ENCODE peak calls at places on chromosomes 1 and 21, in six cellular contexts. Z, W, M, E, S and X are unnamed samples.

GRCh38 chr1:31822766-31823165 is 6.9 kb upstream of the SPOCD1 start:
- DNase-seq in Z (no peak), E (no peak), S (no peak), M (no peak), W (no peak), X (no peak)

GRCh38 chr21:44380876-44381275 is 27.5 kb downstream of the TRPM2 start:
- DNase-seq in Z (no peak), M (no peak), E (no peak), W (no peak), S (no peak), X (no peak)

GRCh38 chr1:6825828-6826227 is 40.6 kb downstream of the CAMTA1 start:
- DNase-seq in M (no peak), E (no peak), Z (no peak), W (no peak), S (peak; percentile 36), X (no peak)

GRCh38 chr1:100353988-100354387 is 1.7 kb downstream of the CDC14A start:
- DNase-seq in Z (peak; percentile 82), M (no peak), S (peak; percentile 31), E (no peak), W (peak; percentile 11), X (no peak)

GRCh38 chr1:101284021-101284420 is 47.2 kb downstream of the S1PR1 start:
- DNase-seq in E (no peak), M (no peak), Z (no peak), S (no peak), W (no peak), X (no peak)

GRCh38 chr21:36395353-36396111 is 10.3 kb downstream of the CHAF1B start:
- DNase-seq in E (no peak), S (no peak), W (no peak), Z (no peak), M (no peak), X (no peak)

GRCh38 chr1:41169066-41169798 is 72.9 kb downstream of the SCMH1 start:
- DNase-seq in W (no peak), Z (no peak), M (no peak), E (no peak), S (no peak), X (no peak)

GRCh38 chr1:113396585-113396984 is 6.3 kb downstream of the MAGI3 start:
- DNase-seq in S (peak; percentile 20), W (peak; percentile 70), M (no peak), E (no peak), Z (no peak), X (no peak)

GRCh38 chr1:95284420-95284819 is 50.4 kb downstream of the RWDD3 start:
- DNase-seq in S (no peak), W (no peak), E (no peak), M (no peak), Z (no peak), X (no peak)

GRCh38 chr21:45886610-45887026 is 95.0 kb upstream of the COL6A1 start:
- DNase-seq in S (no peak), W (no peak), Z (no peak), M (no peak), E (no peak), X (no peak)

GRCh38 chr21:39451332-39452206 is at the start of gene SH3BGR:
- DNase-seq in W (no peak), M (peak; percentile 75), S (no peak), Z (no peak), E (no peak), X (no peak)

GRCh38 chr1:153679337-153680119 is 1.0 kb downstream of the NPR1 start:
- DNase-seq in M (no peak), Z (no peak), E (no peak), W (peak; percentile 30), S (peak; percentile 56), X (no peak)

GRCh38 chr1:39076127-39076798 is 50.1 kb downstream of the NDUFS5 start:
- DNase-seq in M (no peak), E (no peak), W (no peak), S (no peak), Z (peak; percentile 81), X (no peak)

GRCh38 chr1:181258971-181259745 is 170.7 kb downstream of the IER5 start:
- DNase-seq in W (no peak), E (no peak), Z (no peak), M (no peak), S (no peak), X (no peak)

GRCh38 chr1:181260994-181261393 is 172.5 kb downstream of the IER5 start:
- DNase-seq in E (no peak), Z (no peak), S (no peak), W (no peak), M (no peak), X (no peak)

GRCh38 chr1:181257117-181257516 is 168.6 kb downstream of the IER5 start:
- DNase-seq in Z (no peak), S (no peak), E (peak; percentile 35), W (no peak), M (no peak), X (no peak)

GRCh38 chr1:181262069-181262468 is 173.6 kb downstream of the IER5 start:
- DNase-seq in E (no peak), S (no peak), M (no peak), W (no peak), Z (no peak), X (no peak)

DNA sequence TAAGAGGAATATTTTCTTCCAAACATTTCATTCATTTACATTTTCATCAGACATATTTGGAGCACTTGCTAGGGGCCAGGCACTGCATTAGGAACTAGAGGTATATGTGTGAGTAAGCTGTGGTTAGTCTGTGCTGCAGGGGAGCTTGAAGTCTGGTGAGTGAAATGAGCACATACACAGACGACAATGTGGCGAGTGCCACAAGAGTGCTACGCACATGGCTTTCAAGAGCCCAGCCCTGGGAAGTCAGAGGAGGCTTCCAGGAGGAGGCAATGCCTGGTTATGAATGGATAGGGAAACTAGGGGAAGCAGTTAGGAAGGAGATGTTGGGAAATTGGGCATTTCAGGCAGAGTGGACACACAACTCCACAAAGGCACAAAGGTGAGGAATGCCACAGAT is 171.8 kb downstream of the IER5 start:
- DNase-seq in E (no peak), S (no peak), Z (no peak), M (no peak), W (no peak), X (no peak)
- TF ChIP-seq CTCF in E (no peak), S (no peak), Z (no peak), M (no peak), W (no peak), X (no peak)

GRCh38 chr1:109559995-109560394 is 11.6 kb downstream of the GNAI3 start:
- DNase-seq in S (no peak), Z (no peak), W (no peak), E (no peak), M (no peak), X (no peak)
- TF ChIP-seq MYC in S (no peak), Z (no peak), W (no peak), E (no peak), M (no peak), X (no peak)

GRCh38 chr1:108560143-108560429 is 186 bp downstream of the EEIG2 start:
- DNase-seq in M (no peak), S (no peak), Z (no peak), E (no peak), W (no peak), X (no peak)

GRCh38 chr1:108561731-108562326 is 1.9 kb downstream of the EEIG2 start:
- DNase-seq in S (peak; percentile 34), W (peak; percentile 77), Z (peak; percentile 66), E (no peak), M (peak; percentile 63), X (peak; percentile 82)

GRCh38 chr1:108559215-108560142 is at the start of gene EEIG2:
- DNase-seq in S (peak; percentile 88), Z (peak; percentile 48), W (peak; percentile 85), E (peak; percentile 58), M (peak; percentile 95), X (peak; percentile 92)

GRCh38 chr1:108560430-108561144 is 687 bp downstream of the EEIG2 start:
- DNase-seq in E (no peak), S (peak; percentile 62), M (no peak), Z (peak; percentile 9), W (peak; percentile 79), X (peak; percentile 84)

GRCh38 chr1:108561145-108561458 is 1.2 kb downstream of the EEIG2 start:
- DNase-seq in M (peak; percentile 58), S (no peak), W (no peak), Z (no peak), E (no peak), X (no peak)
- H3K4me3 ChIP-seq in M (peak overlapping the region; percentile 57), S (peak overlapping the region; percentile 45), W (peak overlapping the region; percentile 66), Z (peak overlapping the region; percentile 77), E (peak overlapping the region; percentile 71), X (peak overlapping the region; percentile 75)

GRCh38 chr1:185650602-185651230 is 83.5 kb upstream of the HMCN1 start:
- DNase-seq in W (no peak), Z (no peak), S (no peak), M (no peak), E (no peak), X (no peak)

GRCh38 chr1:185654952-185655314 is 79.3 kb upstream of the HMCN1 start:
- DNase-seq in E (no peak), S (no peak), Z (no peak), M (no peak), W (no peak), X (no peak)

GRCh38 chr1:185653615-185654014 is 80.6 kb upstream of the HMCN1 start:
- DNase-seq in E (no peak), Z (no peak), M (no peak), W (no peak), S (no peak), X (no peak)

GRCh38 chr1:185654199-185654951 is 79.8 kb upstream of the HMCN1 start:
- DNase-seq in S (peak; percentile 21), W (no peak), Z (peak; percentile 49), M (no peak), E (no peak), X (no peak)

DNA sequence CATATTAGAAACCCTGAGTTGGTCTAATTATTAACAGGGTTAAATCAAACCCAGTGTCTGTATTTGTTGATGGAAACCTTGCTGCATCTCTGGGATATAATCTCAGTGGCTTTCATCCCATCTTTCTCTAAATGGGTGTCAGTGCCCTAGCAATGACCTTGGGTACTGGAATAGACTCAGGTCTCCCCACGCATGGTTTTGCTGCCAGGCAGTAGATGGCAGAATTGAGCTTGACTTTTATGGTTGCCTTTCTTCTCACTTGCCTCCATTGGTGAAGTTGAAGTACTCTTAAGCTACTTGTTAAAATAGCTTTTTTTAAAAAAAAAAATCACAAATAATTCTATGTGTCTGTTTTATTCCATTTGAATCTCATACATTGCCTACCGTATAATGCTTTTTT is 81.8 kb upstream of the HMCN1 start:
- DNase-seq in Z (peak; percentile 20), E (no peak), M (no peak), S (no peak), W (peak; percentile 53), X (peak; percentile 34)
- TF ChIP-seq CTCF in Z (peak; percentile 42), E (no peak), M (no peak), S (peak; percentile 17), W (peak; percentile 21), X (peak; percentile 33)